ENCODE peak calls at places on chromosomes 11 and 22, in four cellular contexts. L is neural progenitor cell, K is tibial artery, J is endodermal cell. R is an unnamed sample.

GRCh38 chr11:116887909-116888556 is 50.6 kb upstream of the APOA1 start:
- DNase-seq in L (no peak), J (no peak), K (no peak), R (no peak)

GRCh38 chr11:65412271-65413076 is 10.1 kb upstream of the NEAT1 start:
- DNase-seq in J (peak), L (no peak), K (peak), R (no peak)

GRCh38 chr11:2891901-2892214 is 6.3 kb upstream of the CDKN1C start:
- DNase-seq in L (no peak), K (peak), J (no peak), R (no peak)

GRCh38 chr11:130673698-130674097 is 225.3 kb downstream of the ADAMTS15 start:
- DNase-seq in J (no peak), K (no peak), L (no peak), R (no peak)

GRCh38 chr22:26066534-26066933 is 102.7 kb upstream of the SEZ6L start:
- DNase-seq in L (peak), K (no peak), J (peak), R (no peak)

GRCh38 chr11:122102426-122102825 is 13.6 kb downstream of the BLID start:
- DNase-seq in K (no peak), L (no peak), J (no peak), R (no peak)

GRCh38 chr22:17878970-17879369 is 104.7 kb upstream of the BID start:
- DNase-seq in K (no peak), J (no peak), L (no peak), R (no peak)

GRCh38 chr22:32417906-32418305 is 5.9 kb upstream of the RTCB start:
- DNase-seq in J (no peak), L (no peak), K (no peak), R (peak)

GRCh38 chr11:120186799-120187591 is 23.8 kb upstream of the OAF start:
- DNase-seq in L (no peak), J (peak), K (peak), R (peak)

GRCh38 chr11:416757-417621 is 2.2 kb upstream of the SIGIRR start:
- DNase-seq in K (no peak), J (peak), L (peak), R (peak)

GRCh38 chr11:104301776-104302175 is 137.8 kb upstream of the PDGFD start:
- DNase-seq in K (no peak), L (no peak), J (no peak), R (no peak)

GRCh38 chr11:104306862-104307474 is 143.0 kb upstream of the PDGFD start:
- DNase-seq in L (no peak), J (no peak), K (no peak), R (no peak)
- H3K4me3 ChIP-seq in L (no peak), J (no peak), K (no peak), R (no peak)

DNA sequence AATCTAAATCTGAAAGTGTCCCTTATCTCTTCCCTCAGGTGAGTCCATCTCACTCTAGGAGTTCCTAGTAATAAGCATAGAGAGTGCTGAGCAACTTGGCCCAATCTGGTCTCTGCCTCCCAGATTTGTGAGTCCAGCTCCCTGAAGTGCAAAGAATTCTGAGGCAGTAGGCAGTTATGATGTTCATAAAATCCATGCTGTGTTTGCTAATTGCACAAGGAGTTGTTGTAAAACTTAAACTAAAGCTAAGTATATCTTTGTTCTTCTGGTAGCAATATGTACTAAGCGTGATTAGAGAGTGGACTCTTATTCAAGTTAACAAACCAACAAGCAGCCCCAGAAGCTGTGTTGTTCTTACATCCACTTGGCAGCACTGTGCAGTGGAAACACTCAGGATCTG is 7.6 kb upstream of the PTH start:
- DNase-seq in J (no peak), L (no peak), K (no peak), R (no peak)
- H3K4me3 ChIP-seq in J (no peak), L (no peak), K (no peak), R (no peak)

DNA sequence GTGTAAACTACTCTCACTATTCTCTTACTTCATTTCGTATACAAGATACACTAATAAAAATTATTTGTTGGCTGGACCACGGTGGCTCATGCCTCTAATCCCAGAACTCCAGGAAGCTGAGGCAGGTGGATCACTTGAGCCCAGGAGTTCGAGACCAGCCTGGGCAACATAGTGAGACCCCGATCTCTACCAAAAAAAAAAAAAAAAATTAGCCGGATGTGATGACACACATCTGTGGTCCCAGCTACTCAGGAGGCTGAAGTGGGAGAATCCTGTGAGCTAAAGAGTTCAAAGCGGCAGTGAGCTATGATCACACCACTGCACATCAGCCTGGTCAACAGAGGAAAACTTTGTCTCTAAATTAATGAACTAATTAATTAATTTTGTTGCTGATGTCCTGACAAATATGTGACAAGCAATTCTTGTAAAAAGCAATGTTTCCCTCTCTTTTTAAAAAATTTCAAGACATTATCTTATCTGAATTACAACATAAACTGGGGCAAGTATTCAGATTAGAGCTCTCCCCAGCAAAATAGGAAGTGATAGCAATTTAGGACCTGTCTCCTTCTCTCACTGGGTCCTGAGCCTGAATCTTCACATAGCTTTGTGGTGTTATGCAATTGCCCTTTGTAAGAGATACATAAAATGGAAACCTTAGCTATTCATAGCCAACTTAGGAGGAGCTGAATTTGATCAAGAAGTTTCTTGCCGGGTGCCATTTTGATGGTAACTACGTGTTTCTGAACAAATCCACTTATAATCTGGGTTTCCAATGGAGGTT is 17.6 kb upstream of the TMA7B start:
- DNase-seq in K (no peak), L (no peak), J (peak), R (no peak)
- H3K4me3 ChIP-seq in K (no peak), L (no peak), J (no peak), R (no peak)

GRCh38 chr11:62105611-62106245 is 18.1 kb upstream of the INCENP start:
- DNase-seq in L (no peak), K (no peak), J (no peak), R (no peak)
- H3K4me3 ChIP-seq in L (no peak), K (peak), J (no peak), R (no peak)

GRCh38 chr22:50483977-50484853 is 2.4 kb upstream of the MIOX start:
- DNase-seq in L (no peak), K (no peak), J (no peak), R (no peak)

GRCh38 chr22:50483106-50483505 is 1.8 kb downstream of the ADM2 start:
- DNase-seq in K (no peak), L (no peak), J (no peak), R (no peak)

GRCh38 chr22:50482107-50483074 is 1.0 kb downstream of the ADM2 start:
- DNase-seq in J (peak), K (no peak), L (no peak), R (no peak)

GRCh38 chr22:50485221-50486131 is 1.2 kb upstream of the MIOX start:
- DNase-seq in K (no peak), J (peak), L (no peak), R (no peak)

DNA sequence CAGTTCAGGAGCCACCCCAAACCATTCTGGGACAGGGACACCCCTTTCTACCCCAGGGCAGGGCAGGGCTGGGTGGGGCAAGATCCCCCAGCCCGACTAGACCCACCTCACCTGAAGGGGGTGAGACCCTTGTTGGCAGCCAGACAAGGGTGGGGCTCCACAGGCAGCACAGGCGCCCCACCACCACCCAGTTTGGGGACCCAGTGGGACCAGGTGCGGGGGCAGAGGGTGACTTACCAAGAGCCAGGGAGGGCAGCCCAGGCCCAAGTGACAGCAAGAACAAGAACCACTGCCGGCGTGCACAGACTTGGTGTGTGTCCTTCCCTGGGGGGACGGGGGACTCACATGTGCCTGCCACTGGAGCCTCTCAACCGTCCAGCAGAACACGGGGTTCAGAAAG is 2.2 kb downstream of the ADM2 start:
- DNase-seq in J (no peak), L (no peak), K (no peak), R (no peak)
- H3K4me3 ChIP-seq in J (no peak), L (no peak), K (no peak), R (no peak)

GRCh38 chr22:19225560-19225959 is 47.0 kb upstream of the SLC25A1 start:
- DNase-seq in K (no peak), J (no peak), L (no peak), R (no peak)

GRCh38 chr22:19223617-19224016 is 45.1 kb upstream of the SLC25A1 start:
- DNase-seq in J (no peak), L (no peak), K (no peak), R (no peak)

GRCh38 chr22:19224985-19225384 is 46.4 kb upstream of the SLC25A1 start:
- DNase-seq in K (no peak), L (no peak), J (no peak), R (no peak)

GRCh38 chr22:19223110-19223509 is 44.6 kb upstream of the SLC25A1 start:
- DNase-seq in K (no peak), L (no peak), J (no peak), R (no peak)

GRCh38 chr22:19224557-19224956 is 46.0 kb upstream of the SLC25A1 start:
- DNase-seq in J (no peak), L (no peak), K (no peak), R (no peak)
- H3K4me3 ChIP-seq in J (no peak), L (no peak), K (no peak), R (no peak)

GRCh38 chr11:46117842-46118241 is 3.4 kb downstream of the PHF21A start:
- DNase-seq in J (no peak), L (no peak), K (no peak), R (peak)

GRCh38 chr11:46114378-46114777 is 6.9 kb downstream of the PHF21A start:
- DNase-seq in K (no peak), L (no peak), J (no peak), R (no peak)

GRCh38 chr11:46114961-46115360 is 6.3 kb downstream of the PHF21A start:
- DNase-seq in J (no peak), K (no peak), L (no peak), R (no peak)

GRCh38 chr11:46119053-46119351 is 2.3 kb downstream of the PHF21A start:
- DNase-seq in J (no peak), K (no peak), L (no peak), R (no peak)

GRCh38 chr11:46116007-46116711 is 5.1 kb downstream of the PHF21A start:
- DNase-seq in J (no peak), K (no peak), L (no peak), R (peak)
- H3K4me3 ChIP-seq in J (no peak), K (no peak), L (no peak), R (peak)

DNA sequence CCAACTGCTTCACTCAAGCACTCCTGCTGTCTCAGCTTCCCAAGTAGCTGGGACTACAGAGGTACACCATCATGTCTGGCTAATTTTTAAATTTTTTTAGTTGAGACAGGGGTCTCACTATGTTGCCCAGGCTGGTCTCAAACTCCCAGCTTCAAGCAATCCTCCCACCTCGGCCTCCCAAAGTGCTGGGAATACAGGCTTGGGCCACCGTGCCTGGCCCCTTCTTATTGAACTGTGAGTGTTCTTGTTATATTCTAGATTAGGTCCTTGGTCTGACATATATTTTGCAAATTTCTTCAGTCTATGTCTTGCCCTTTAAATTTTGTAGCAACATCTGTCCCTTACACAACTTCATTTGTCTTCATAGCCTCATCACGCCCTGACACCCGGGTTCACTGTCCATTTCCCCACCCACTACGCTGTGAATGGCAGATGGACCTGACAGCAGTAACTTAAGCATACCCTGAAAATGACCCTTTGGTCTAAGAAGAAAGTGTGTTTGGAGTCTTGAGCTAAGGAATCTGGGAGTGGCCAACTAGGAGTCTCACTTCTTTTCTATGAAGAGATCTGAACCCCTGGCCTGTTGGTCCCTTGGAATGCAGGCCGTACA is 4.2 kb upstream of the FAM118A start:
- DNase-seq in L (no peak), J (no peak), K (no peak), R (no peak)
- H3K4me3 ChIP-seq in L (no peak), J (no peak), K (no peak), R (no peak)